ENCODE peak calls at places on chromosome 14, in six cellular contexts. N is H9, L is mesenchymal stem cell, M is neuronal stem cell, X is trophoblast cell, J is H1. I is an unnamed sample.

GRCh38 chr14:33679461-33680225 is 271.2 kb downstream of the EGLN3 start:
- DNase-seq in X (peak; percentile 85), L (peak; percentile 51), J (no peak), N (no peak), M (peak; percentile 4), I (peak; percentile 13)

GRCh38 chr14:97713023-97713422 is 915.8 kb downstream of the VRK1 start:
- DNase-seq in N (no peak), L (no peak), M (no peak), J (no peak), X (peak; percentile 85), I (no peak)

GRCh38 chr14:104603623-104604401 is 760 bp downstream of the TMEM179 start:
- DNase-seq in J (no peak), L (no peak), N (peak; percentile 37), M (no peak), X (no peak), I (no peak)

GRCh38 chr14:81455344-81455743 is 55.2 kb upstream of the STON2 start:
- DNase-seq in M (no peak), J (no peak), X (no peak), L (no peak), N (no peak), I (no peak)

GRCh38 chr14:55574988-55575387 is 5.0 kb upstream of the KTN1 start:
- DNase-seq in X (no peak), L (no peak), J (no peak), M (no peak), N (no peak), I (no peak)

GRCh38 chr14:87805315-87805723 is 187.7 kb downstream of the GALC start:
- DNase-seq in N (peak; percentile 78), M (no peak), L (peak; percentile 9), J (peak; percentile 88), X (peak; percentile 40), I (no peak)

GRCh38 chr14:34012369-34012768 is 61.5 kb upstream of the EGLN3 start:
- DNase-seq in N (no peak), M (no peak), J (no peak), L (no peak), X (no peak), I (no peak)

GRCh38 chr14:56752428-56752827 is 57.9 kb downstream of the OTX2 start:
- DNase-seq in J (no peak), N (no peak), X (peak; percentile 21), L (no peak), M (no peak), I (no peak)

GRCh38 chr14:101960225-101960624 is 4.1 kb upstream of the DYNC1H1 start:
- DNase-seq in M (no peak), L (peak; percentile 47), N (peak; percentile 59), X (peak; percentile 50), J (peak; percentile 60), I (no peak)

GRCh38 chr14:33126433-33126832 is 187.8 kb downstream of the NPAS3 start:
- DNase-seq in N (no peak), J (no peak), X (no peak), M (no peak), L (no peak), I (no peak)

GRCh38 chr14:101687756-101688546 is 73.6 kb upstream of the PPP2R5C start:
- DNase-seq in M (no peak), L (no peak), J (no peak), X (peak; percentile 81), N (no peak), I (no peak)

GRCh38 chr14:97626088-97626487 is 828.9 kb downstream of the VRK1 start:
- DNase-seq in N (no peak), M (no peak), X (no peak), J (no peak), L (no peak), I (no peak)

GRCh38 chr14:73457935-73458218 is 469 bp downstream of the NUMB start:
- DNase-seq in L (no peak), M (no peak), N (no peak), J (no peak), X (no peak), I (no peak)

GRCh38 chr14:92408186-92408585 is 85.2 kb downstream of the SLC24A4 start:
- DNase-seq in X (no peak), N (no peak), J (no peak), M (no peak), L (peak; percentile 95), I (peak; percentile 82)

GRCh38 chr14:38646391-38646790 is 390.5 kb upstream of the CLEC14A start:
- DNase-seq in N (no peak), X (no peak), L (no peak), J (no peak), M (no peak), I (no peak)

GRCh38 chr14:54813081-54813480 is 89.5 kb downstream of the GCH1 start:
- DNase-seq in L (no peak), M (no peak), J (no peak), N (peak; percentile 7), X (no peak), I (no peak)

GRCh38 chr14:25003537-25003936 is 46.4 kb downstream of the STXBP6 start:
- DNase-seq in M (no peak), J (no peak), L (peak; percentile 39), N (no peak), X (no peak), I (peak; percentile 26)

GRCh38 chr14:52949711-52950409 is 990 bp downstream of the FERMT2 start:
- DNase-seq in J (no peak), N (no peak), X (peak; percentile 89), L (peak; percentile 75), M (no peak), I (peak; percentile 46)

GRCh38 chr14:75222208-75222701 is 45.8 kb upstream of the TMED10 start:
- DNase-seq in J (no peak), N (peak; percentile 42), L (peak; percentile 90), M (no peak), X (peak; percentile 65), I (peak; percentile 92)

GRCh38 chr14:50497351-50497750 is 35.0 kb downstream of the MAP4K5 start:
- DNase-seq in L (no peak), J (no peak), N (no peak), M (no peak), X (no peak), I (no peak)

GRCh38 chr14:39488600-39488999 is 56.4 kb upstream of the FBXO33 start:
- DNase-seq in J (peak; percentile 58), M (peak; percentile 75), N (peak; percentile 73), L (peak; percentile 46), X (no peak), I (peak; percentile 12)

GRCh38 chr14:75542585-75543091 is 20.4 kb downstream of the BATF start:
- DNase-seq in J (no peak), L (peak; percentile 65), X (peak; percentile 78), N (no peak), M (no peak), I (no peak)

GRCh38 chr14:23727566-23728335 is 91.6 kb downstream of the DHRS2 start:
- DNase-seq in L (peak; percentile 3), J (no peak), M (no peak), X (peak; percentile 91), N (peak; percentile 56), I (peak; percentile 26)

GRCh38 chr14:92490239-92490959 is 23.2 kb upstream of the RIN3 start:
- DNase-seq in N (peak; percentile 21), L (no peak), M (no peak), J (peak; percentile 29), X (no peak), I (peak; percentile 23)

GRCh38 chr14:75402867-75403413 is 24.9 kb upstream of the JDP2 start:
- DNase-seq in X (no peak), N (no peak), L (no peak), M (no peak), J (peak; percentile 19), I (no peak)

GRCh38 chr14:65788876-65789859 is 376.6 kb downstream of the FUT8 start:
- DNase-seq in N (no peak), M (no peak), J (no peak), X (no peak), L (no peak), I (no peak)

GRCh38 chr14:44963775-44964380 is 1.9 kb downstream of the TOGARAM1 start:
- DNase-seq in M (no peak), N (no peak), L (no peak), X (no peak), J (no peak), I (no peak)

GRCh38 chr14:22509036-22509709 is 79.9 kb downstream of the DAD1 start:
- DNase-seq in X (no peak), N (no peak), J (no peak), L (no peak), M (no peak), I (no peak)

GRCh38 chr14:64979336-64980074 is 7.2 kb upstream of the FNTB start:
- DNase-seq in N (no peak), X (no peak), J (no peak), M (no peak), L (no peak), I (peak; percentile 77)

DNA sequence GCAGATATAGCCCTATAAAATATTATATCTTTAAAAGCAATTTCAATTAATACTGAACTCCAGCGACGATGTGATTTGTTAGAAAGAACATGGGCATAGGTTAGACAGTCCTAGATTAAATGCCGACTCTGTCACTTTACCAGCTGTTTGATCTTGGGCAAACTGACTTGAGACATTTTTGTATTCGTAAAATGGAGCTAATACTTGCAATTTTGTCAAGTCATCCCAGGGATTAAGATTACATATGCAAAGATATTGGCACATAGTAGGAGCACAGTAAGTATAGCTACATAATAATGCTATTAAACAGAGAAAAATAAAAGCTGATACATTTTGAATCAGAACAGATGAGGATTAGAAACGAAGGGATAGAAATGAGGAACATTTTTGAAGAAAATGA is 9.0 kb downstream of the INSM2 start:
- DNase-seq in X (no peak), J (no peak), M (no peak), L (no peak), N (no peak), I (no peak)
- H3K14ac ChIP-seq in X (no peak overlapping the region), J (no peak overlapping the region), M (no peak overlapping the region), L (no peak overlapping the region), N (no peak overlapping the region), I (no peak overlapping the region)

DNA sequence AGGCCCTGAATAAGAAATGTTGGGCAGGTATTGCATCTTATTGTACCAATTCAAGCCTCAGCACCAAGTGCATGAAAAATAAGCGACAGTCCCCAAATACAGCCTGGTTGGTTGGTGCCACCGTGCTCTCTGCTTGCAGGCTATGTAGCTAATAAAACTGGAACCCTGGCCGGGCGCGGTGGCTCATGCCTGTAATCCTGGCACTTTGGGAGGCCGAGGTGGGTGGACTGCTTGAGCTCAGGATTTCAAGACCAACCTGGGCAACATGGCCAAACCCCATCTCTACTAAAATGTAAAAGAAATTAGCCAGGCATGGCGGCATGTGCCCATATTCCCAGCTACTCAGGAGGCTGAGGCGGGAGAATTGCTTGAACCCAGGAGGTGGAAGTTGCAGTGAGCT is 25.5 kb downstream of the FOXN3 start:
- DNase-seq in N (no peak), L (no peak), M (no peak), X (no peak), J (no peak), I (no peak)
- H3K14ac ChIP-seq in N (no peak overlapping the region), L (no peak overlapping the region), M (no peak overlapping the region), X (no peak overlapping the region), J (no peak overlapping the region), I (no peak overlapping the region)

DNA sequence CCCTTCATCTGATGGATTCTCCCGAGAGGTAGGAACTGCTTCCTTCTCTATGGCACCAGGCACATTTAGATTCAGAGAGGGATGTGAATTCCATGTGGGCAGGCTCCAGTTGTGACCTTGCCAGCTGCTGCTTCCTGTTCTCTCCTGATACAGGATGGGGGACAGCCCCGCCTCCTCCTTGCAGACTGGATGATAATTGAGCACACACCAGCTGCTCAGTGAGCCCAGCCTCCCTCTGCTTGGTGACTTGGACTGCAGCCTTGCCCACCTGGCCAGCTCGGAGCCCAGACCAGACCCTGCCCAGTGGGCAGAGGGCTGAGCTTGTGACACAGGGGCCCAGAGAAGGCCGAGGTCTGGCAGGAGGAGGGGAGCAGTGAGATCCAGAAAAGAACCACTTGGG is 90.2 kb downstream of the CALM1 start:
- DNase-seq in N (peak; percentile 52), M (no peak), X (no peak), J (peak; percentile 45), L (no peak), I (no peak)
- H3K14ac ChIP-seq in N (no peak overlapping the region), M (no peak overlapping the region), X (no peak overlapping the region), J (no peak overlapping the region), L (no peak overlapping the region), I (no peak overlapping the region)

GRCh38 chr14:94192534-94192933 is 18.4 kb downstream of the PPP4R4 start:
- DNase-seq in M (no peak), J (no peak), N (no peak), L (no peak), X (no peak), I (no peak)
- H3K14ac ChIP-seq in M (no peak overlapping the region), J (no peak overlapping the region), N (no peak overlapping the region), L (no peak overlapping the region), X (no peak overlapping the region), I (no peak overlapping the region)

I was measured in IMR-90.